ENCODE peak calls at places on chromosomes 7 and 10, in eight cellular contexts. X is NCI-H2029; L is hypothalamus; E is CD4-positive, alpha-beta memory T cell; V is ureter; U is SK-MEL-5; M is NCI-H345; Y is stimulated activated CD8-positive, alpha-beta memory T cell treated with anti-CD3 and anti-CD28 coated beads, Interleukin-7, amount 100 ng/mL, for 4 hours. Z is an unnamed sample.

GRCh38 chr7:127765150-127765549 is 113.2 kb downstream of the SND1 start:
- DNase-seq in U (no peak), V (no peak), Y (no peak), E (no peak), X (no peak), L (no peak), M (no peak), Z (no peak)

GRCh38 chr10:45001382-45002148 is 842 bp downstream of the ZNF22 start:
- DNase-seq in L (no peak), E (peak), Y (peak), U (no peak), X (peak), V (peak), M (peak), Z (peak)

GRCh38 chr10:104447899-104448298 is 94.3 kb downstream of the CFAP58 start:
- DNase-seq in E (no peak), V (no peak), U (no peak), M (no peak), X (no peak), Y (no peak), L (no peak), Z (no peak)

GRCh38 chr10:113291413-113291812 is 261.4 kb upstream of the HABP2 start:
- DNase-seq in E (no peak), L (no peak), Y (no peak), V (no peak), X (no peak), M (no peak), U (no peak), Z (no peak)

GRCh38 chr7:19916011-19916410 is 142.6 kb upstream of the TMEM196 start:
- DNase-seq in Y (no peak), E (no peak), L (no peak), U (no peak), X (no peak), V (no peak), M (no peak), Z (no peak)

GRCh38 chr7:29500719-29501118 is 62.9 kb upstream of the PRR15 start:
- DNase-seq in V (no peak), E (no peak), U (no peak), X (no peak), M (no peak), Y (no peak), L (no peak), Z (no peak)

GRCh38 chr10:116741391-116742351 is 695 bp downstream of the HSPA12A start:
- DNase-seq in V (no peak), L (peak), Y (no peak), U (no peak), E (no peak), M (no peak), X (no peak), Z (no peak)

GRCh38 chr7:105677803-105678583 is 96.7 kb upstream of the EFCAB10 start:
- DNase-seq in M (no peak), Y (peak), X (peak), V (no peak), L (no peak), E (peak), U (no peak), Z (peak)

Z was measured in CD4-positive, CD25-positive, alpha-beta regulatory T cell.